ENCODE peak calls at places on chromosomes 16 and 17, in four cellular contexts. H is kidney epithelial cell, E is bronchial epithelial cell, K is nephron progenitor cell. P is an unnamed sample.

GRCh38 chr16:79599256-79599836 is 1.2 kb downstream of the MAF start:
- DNase-seq in H (no peak), E (no peak), K (peak), P (peak)

GRCh38 chr17:28925912-28926365 is 23.1 kb upstream of the DHRS13 start:
- DNase-seq in H (peak), E (peak), K (no peak), P (no peak)

GRCh38 chr17:78862073-78863023 is 21.7 kb upstream of the USP36 start:
- DNase-seq in H (peak), E (peak), K (no peak), P (no peak)

GRCh38 chr17:65783845-65784334 is 222.4 kb upstream of the AXIN2 start:
- DNase-seq in H (peak), E (peak), K (no peak), P (no peak)

GRCh38 chr17:81536299-81537290 is 8.4 kb downstream of the FSCN2 start:
- DNase-seq in H (no peak), E (no peak), K (no peak), P (no peak)

GRCh38 chr16:68902376-68903345 is 59.3 kb downstream of the TANGO6 start:
- DNase-seq in H (peak), E (peak), K (peak), P (peak)

GRCh38 chr17:81094744-81095607 is 60.0 kb downstream of the BAIAP2 start:
- DNase-seq in H (peak), E (peak), K (peak), P (peak)

GRCh38 chr17:8581002-8581658 is 49.4 kb downstream of the MYH10 start:
- DNase-seq in H (no peak), E (peak), K (no peak), P (no peak)

GRCh38 chr16:56298948-56299602 is 107.8 kb downstream of the GNAO1 start:
- DNase-seq in H (no peak), E (no peak), K (no peak), P (no peak)

GRCh38 chr17:79798296-79799173 is 1.7 kb upstream of the CBX8 start:
- DNase-seq in H (no peak), E (no peak), K (peak), P (no peak)

GRCh38 chr17:46769531-46770438 is 48.7 kb downstream of the WNT3 start:
- DNase-seq in H (no peak), E (no peak), K (no peak), P (no peak)

GRCh38 chr17:61583242-61583641 is 7.8 kb downstream of the NACA2 start:
- DNase-seq in H (no peak), E (peak), K (no peak), P (no peak)

GRCh38 chr16:57257455-57258070 is 12.5 kb downstream of the ARL2BP start:
- DNase-seq in H (no peak), E (no peak), K (no peak), P (no peak)

GRCh38 chr16:17224859-17225258 is 245.9 kb downstream of the XYLT1 start:
- DNase-seq in H (no peak), E (no peak), K (no peak), P (no peak)

GRCh38 chr16:81647527-81647926 is 131.6 kb upstream of the PLCG2 start:
- DNase-seq in H (peak), E (peak), K (no peak), P (no peak)

GRCh38 chr16:78249056-78249455 is 149.6 kb downstream of the WWOX start:
- DNase-seq in H (no peak), E (no peak), K (peak), P (no peak)

GRCh38 chr17:29090746-29091395 is 47.9 kb downstream of the PIPOX start:
- DNase-seq in H (no peak), E (no peak), K (no peak), P (no peak)

GRCh38 chr16:1127101-1127500 is 25.8 kb upstream of the CACNA1H start:
- DNase-seq in H (no peak), E (no peak), K (no peak), P (no peak)

GRCh38 chr16:23398987-23399805 is 53.8 kb downstream of the COG7 start:
- DNase-seq in H (no peak), E (no peak), K (peak), P (peak)

GRCh38 chr17:67105213-67105612 is 60.9 kb downstream of the CACNG1 start:
- DNase-seq in H (no peak), E (peak), K (no peak), P (no peak)

DNA sequence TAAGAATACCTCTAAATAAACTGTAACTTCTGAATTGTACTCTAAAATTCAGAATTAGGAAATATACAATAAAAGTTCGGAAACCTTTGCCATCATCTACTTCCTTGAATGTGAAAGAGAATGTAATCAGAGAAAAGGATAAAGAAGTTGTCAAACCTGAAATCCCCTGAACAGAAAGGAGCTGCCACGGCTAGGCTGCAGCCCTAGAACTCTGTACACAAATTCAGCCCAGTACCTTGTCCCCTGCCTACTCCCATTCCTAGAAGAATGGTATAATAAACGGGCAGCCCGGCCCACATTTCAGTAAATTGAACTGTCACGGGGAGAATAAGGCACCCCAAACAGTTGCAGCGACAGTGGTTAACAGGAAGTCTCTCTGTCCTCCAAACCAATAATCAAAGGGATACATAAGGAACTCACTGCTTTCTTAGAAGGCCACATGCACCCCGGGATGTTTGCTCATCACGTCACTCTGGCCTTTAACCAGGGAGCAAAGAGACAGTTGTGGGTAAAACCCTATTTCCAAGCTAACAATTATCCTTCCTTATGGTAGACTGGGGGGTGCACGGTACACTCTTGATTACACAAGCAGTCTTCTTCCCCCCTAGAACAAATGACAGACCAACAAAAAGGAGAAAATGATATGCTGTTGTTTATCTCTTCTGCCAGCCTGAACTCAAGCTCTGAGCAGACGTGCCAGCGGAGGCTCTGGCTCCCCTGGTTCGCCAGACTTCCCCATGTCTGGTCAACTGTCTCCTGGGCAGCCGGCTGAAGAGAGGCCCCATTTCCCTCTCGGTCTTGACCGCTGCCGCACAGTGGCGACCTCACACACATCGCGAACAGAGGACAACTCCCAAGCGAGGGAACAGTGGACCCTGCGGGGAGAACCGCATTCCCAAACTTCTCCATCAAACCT is 24.5 kb upstream of the RFFL start:
- DNase-seq in H (no peak), E (peak), K (peak), P (peak)
- TF ChIP-seq CTCF in H (no peak), E (no peak), K (no peak), P (no peak)

GRCh38 chr17:40346061-40346767 is 18.3 kb downstream of the GJD3 start:
- DNase-seq in H (no peak), E (no peak), K (no peak), P (no peak)
- TF ChIP-seq CTCF in H (no peak), E (no peak), K (no peak), P (no peak)

GRCh38 chr17:49495842-49496182 is 719 bp downstream of the NGFR start:
- DNase-seq in H (no peak), E (no peak), K (peak), P (no peak)

GRCh38 chr17:49496183-49496865 is 1.2 kb downstream of the NGFR start:
- DNase-seq in H (no peak), E (no peak), K (peak), P (peak)

GRCh38 chr17:49497147-49498036 is 2.3 kb downstream of the NGFR start:
- DNase-seq in H (no peak), E (peak), K (peak), P (peak)

GRCh38 chr17:49496866-49497146 is 1.7 kb downstream of the NGFR start:
- DNase-seq in H (no peak), E (no peak), K (no peak), P (no peak)

GRCh38 chr17:49498037-49498615 is 3.0 kb downstream of the NGFR start:
- DNase-seq in H (no peak), E (no peak), K (no peak), P (no peak)
- TF ChIP-seq CTCF in H (peak), E (no peak), K (peak), P (peak)

GRCh38 chr17:71885662-71886061 is 235.2 kb upstream of the SOX9 start:
- DNase-seq in H (no peak), E (no peak), K (no peak), P (no peak)
- TF ChIP-seq CTCF in H (no peak), E (no peak), K (no peak), P (no peak)

GRCh38 chr17:48478224-48479013 is 48.4 kb upstream of the SKAP1 start:
- DNase-seq in H (no peak), E (no peak), K (no peak), P (no peak)
- TF ChIP-seq CTCF in H (no peak), E (no peak), K (no peak), P (peak)

GRCh38 chr16:30472328-30472942 is at the start of gene ITGAL:
- DNase-seq in H (no peak), E (no peak), K (no peak), P (no peak)
- TF ChIP-seq CTCF in H (no peak), E (no peak), K (no peak), P (no peak)

GRCh38 chr16:50139580-50139979 is 13.5 kb upstream of the TENT4B start:
- DNase-seq in H (no peak), E (no peak), K (no peak), P (no peak)

GRCh38 chr16:50133214-50133613 is 19.9 kb upstream of the TENT4B start:
- DNase-seq in H (no peak), E (no peak), K (no peak), P (no peak)

GRCh38 chr16:50137268-50137667 is 15.8 kb upstream of the TENT4B start:
- DNase-seq in H (no peak), E (no peak), K (no peak), P (no peak)

DNA sequence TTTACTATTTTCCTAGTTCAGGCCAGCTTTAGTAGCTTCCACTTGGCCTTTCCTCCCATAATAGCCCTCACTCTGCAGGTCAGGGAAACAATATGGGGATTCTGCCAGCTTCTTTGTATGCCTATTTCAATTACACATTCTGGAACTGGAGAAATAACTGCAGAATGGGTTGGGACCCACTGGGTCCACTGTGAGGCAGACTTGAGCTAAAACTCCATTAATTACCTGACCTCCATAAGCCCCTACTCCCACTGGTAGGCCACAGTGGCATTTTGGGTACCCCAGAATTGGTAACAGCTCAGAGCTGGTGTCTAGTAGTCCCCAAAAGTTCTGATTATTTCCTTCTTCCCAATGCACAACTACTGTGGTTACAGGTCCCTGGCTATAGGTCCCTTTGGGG is 16.7 kb upstream of the TENT4B start:
- DNase-seq in H (no peak), E (no peak), K (no peak), P (no peak)
- TF ChIP-seq CTCF in H (no peak), E (no peak), K (no peak), P (no peak)

DNA sequence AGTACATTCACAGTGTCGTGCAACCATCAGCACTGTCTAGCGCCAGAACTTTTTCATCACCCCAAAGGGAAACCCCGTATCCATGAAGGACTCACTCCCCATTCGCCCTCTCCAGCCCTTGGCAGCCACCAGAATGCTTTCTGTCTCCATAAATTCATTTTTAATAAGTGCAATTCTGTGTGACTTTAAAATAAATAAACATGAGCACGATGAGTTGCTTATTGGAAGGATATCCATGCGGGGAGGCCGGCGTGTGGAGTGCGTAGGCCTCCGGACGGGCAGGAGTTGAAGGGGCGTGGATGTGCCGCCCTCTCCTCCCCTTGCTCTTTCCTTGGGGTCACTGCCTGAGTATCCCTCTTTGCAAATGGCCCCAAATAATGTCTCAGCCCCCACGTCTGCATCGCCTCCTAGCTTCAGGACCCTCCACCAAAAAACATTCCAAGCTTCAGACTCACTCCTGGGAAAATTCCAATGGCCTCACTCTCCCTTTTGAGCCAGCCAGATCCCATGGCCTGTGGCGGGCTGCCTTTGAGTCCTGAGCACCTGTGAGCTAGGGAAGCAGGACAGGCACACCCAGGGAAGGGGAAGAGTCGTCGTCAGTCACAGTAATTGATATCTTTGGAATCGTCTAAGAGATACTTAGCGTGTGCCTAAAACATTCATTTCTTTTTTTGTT is 306.3 kb downstream of the SEC14L1 start:
- DNase-seq in H (no peak), E (no peak), K (no peak), P (no peak)
- TF ChIP-seq CTCF in H (no peak), E (no peak), K (no peak), P (no peak)

DNA sequence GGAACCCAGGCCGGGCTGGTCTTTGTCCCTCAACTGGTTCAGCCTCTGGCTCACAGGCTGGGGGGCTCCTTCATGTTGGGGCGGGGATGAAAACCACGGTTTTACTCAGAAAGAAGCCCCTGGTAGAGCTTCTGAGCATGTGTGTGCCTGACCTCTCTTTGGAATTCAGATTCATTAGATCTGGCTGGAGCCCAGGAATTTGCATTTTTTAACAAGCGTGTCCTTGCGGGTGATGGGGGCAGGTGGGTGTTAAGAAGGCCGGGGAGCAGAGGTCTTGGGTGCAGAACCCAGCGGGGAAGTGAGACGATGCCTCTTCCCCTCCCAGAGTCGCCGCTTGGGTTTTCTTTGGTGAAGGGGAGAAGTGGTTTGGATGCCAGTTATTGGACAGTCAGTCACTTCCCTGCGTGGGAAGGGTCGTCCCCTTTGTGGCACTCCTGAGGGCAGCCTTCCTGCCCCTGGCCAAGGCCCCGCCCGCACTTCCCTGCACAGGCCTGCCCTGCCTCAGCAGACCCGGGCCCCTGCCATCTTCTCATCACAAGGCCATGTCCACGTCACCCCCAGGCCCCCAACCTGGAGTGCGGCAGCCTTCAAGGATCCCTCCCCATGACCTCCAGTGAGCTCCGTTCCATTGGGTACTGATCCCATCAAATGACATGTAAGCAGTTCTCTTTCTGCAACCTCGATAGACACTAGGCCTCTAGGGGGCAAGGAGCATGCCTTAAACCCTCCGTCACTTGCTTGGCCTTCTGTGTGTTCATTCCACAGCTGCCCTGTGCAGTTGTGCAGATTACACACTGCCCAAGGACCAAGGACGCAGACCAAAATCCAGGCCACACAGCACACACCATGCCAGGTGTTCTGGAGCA is 177.7 kb upstream of the CIBAR2 start:
- DNase-seq in H (no peak), E (no peak), K (no peak), P (no peak)
- TF ChIP-seq CTCF in H (no peak), E (no peak), K (no peak), P (no peak)

GRCh38 chr16:70678898-70679652 is 6.8 kb downstream of the MTSS2 start:
- DNase-seq in H (no peak), E (no peak), K (no peak), P (no peak)

GRCh38 chr16:70681382-70682238 is 4.2 kb downstream of the MTSS2 start:
- DNase-seq in H (no peak), E (no peak), K (no peak), P (peak)

GRCh38 chr16:70680495-70681381 is 5.1 kb downstream of the MTSS2 start:
- DNase-seq in H (no peak), E (no peak), K (no peak), P (no peak)

GRCh38 chr16:70678121-70678897 is 7.5 kb downstream of the MTSS2 start:
- DNase-seq in H (no peak), E (no peak), K (no peak), P (no peak)

GRCh38 chr16:70679653-70680494 is 6.0 kb downstream of the MTSS2 start:
- DNase-seq in H (no peak), E (no peak), K (peak), P (no peak)
- TF ChIP-seq CTCF in H (no peak), E (peak), K (peak), P (peak)